ENCODE peak calls at places on chromosomes 11 and 22, in ten cellular contexts. One of them, this sample, is unnamed.

GRCh38 chr11:26806209-26806608 is 84.3 kb upstream of the SLC5A12 start:
- DNase-seq in globus pallidus: no peak
- DNase-seq in HEK293T: no peak
- DNase-seq in neural crest cell: no peak
- DNase-seq in T-helper 9 cell: no peak
- DNase-seq in kidney tubule cell: peak; percentile 2
- DNase-seq in nephron progenitor cell: no peak
- DNase-seq in HT1080: no peak
- DNase-seq in hypothalamus: no peak
- DNase-seq in HL-60: no peak
- DNase-seq in this sample: no peak

GRCh38 chr22:36850016-36850415 is 10.8 kb upstream of the NCF4 start:
- DNase-seq in HEK293T: no peak
- DNase-seq in kidney tubule cell: no peak
- DNase-seq in HL-60: no peak
- DNase-seq in globus pallidus: no peak
- DNase-seq in HT1080: no peak
- DNase-seq in nephron progenitor cell: no peak
- DNase-seq in hypothalamus: no peak
- DNase-seq in neural crest cell: no peak
- DNase-seq in T-helper 9 cell: no peak
- DNase-seq in this sample: no peak

GRCh38 chr22:19597399-19597735 is 73.2 kb upstream of the CLDN5 start:
- DNase-seq in hypothalamus: no peak
- DNase-seq in HT1080: no peak
- DNase-seq in HEK293T: peak; percentile 11
- DNase-seq in kidney tubule cell: no peak
- DNase-seq in globus pallidus: no peak
- DNase-seq in neural crest cell: no peak
- DNase-seq in T-helper 9 cell: no peak
- DNase-seq in HL-60: no peak
- DNase-seq in nephron progenitor cell: no peak
- DNase-seq in this sample: no peak

GRCh38 chr11:45722144-45722543 is 56.7 kb upstream of the CHST1 start:
- DNase-seq in T-helper 9 cell: no peak
- DNase-seq in HL-60: no peak
- DNase-seq in nephron progenitor cell: no peak
- DNase-seq in hypothalamus: no peak
- DNase-seq in kidney tubule cell: no peak
- DNase-seq in HEK293T: no peak
- DNase-seq in HT1080: peak; percentile 31
- DNase-seq in globus pallidus: no peak
- DNase-seq in neural crest cell: no peak
- DNase-seq in this sample: no peak

GRCh38 chr11:526192-526591 is 9.2 kb downstream of the HRAS start:
- DNase-seq in HEK293T: no peak
- DNase-seq in kidney tubule cell: no peak
- DNase-seq in globus pallidus: no peak
- DNase-seq in hypothalamus: no peak
- DNase-seq in nephron progenitor cell: no peak
- DNase-seq in HT1080: no peak
- DNase-seq in HL-60: no peak
- DNase-seq in T-helper 9 cell: no peak
- DNase-seq in neural crest cell: no peak
- DNase-seq in this sample: no peak

GRCh38 chr11:111355101-111355500 is 24.0 kb downstream of the POU2AF1 start:
- DNase-seq in HEK293T: no peak
- DNase-seq in hypothalamus: no peak
- DNase-seq in nephron progenitor cell: no peak
- DNase-seq in neural crest cell: no peak
- DNase-seq in globus pallidus: no peak
- DNase-seq in T-helper 9 cell: no peak
- DNase-seq in HL-60: no peak
- DNase-seq in kidney tubule cell: no peak
- DNase-seq in HT1080: no peak
- DNase-seq in this sample: no peak

GRCh38 chr22:44758354-44758969 is 6.1 kb downstream of the ARHGAP8 start:
- DNase-seq in nephron progenitor cell: no peak
- DNase-seq in kidney tubule cell: peak; percentile 74
- DNase-seq in HL-60: no peak
- DNase-seq in HT1080: peak; percentile 28
- DNase-seq in hypothalamus: no peak
- DNase-seq in globus pallidus: no peak
- DNase-seq in T-helper 9 cell: no peak
- DNase-seq in HEK293T: no peak
- DNase-seq in neural crest cell: no peak
- DNase-seq in this sample: no peak

GRCh38 chr22:17369553-17370035 is 334 bp downstream of the CECR2 start:
- DNase-seq in hypothalamus: peak; percentile 28
- DNase-seq in globus pallidus: no peak
- DNase-seq in HEK293T: peak; percentile 66
- DNase-seq in neural crest cell: peak; percentile 55
- DNase-seq in kidney tubule cell: peak; percentile 24
- DNase-seq in HL-60: no peak
- DNase-seq in HT1080: no peak
- DNase-seq in T-helper 9 cell: no peak
- DNase-seq in nephron progenitor cell: peak; percentile 78
- DNase-seq in this sample: peak; percentile 51

This sample was measured in progenitor cell of endocrine pancreas.